ENCODE peak calls at places on chromosomes 2 and 18, in five cellular contexts. One of them, this sample, is unnamed.
A peak's percentile ranks its signal among the peaks of the same experiment; 100 is the strongest.

GRCh38 chr18:68041327-68041726 is 524.8 kb upstream of the DSEL start:
- DNase-seq in gastrocnemius medialis: no peak
- DNase-seq in kidney epithelial cell: no peak
- DNase-seq in OCI-LY7: no peak
- DNase-seq in cardiac muscle cell: no peak
- DNase-seq in this sample: no peak

GRCh38 chr2:31675485-31675901 is 94.8 kb upstream of the SRD5A2 start:
- DNase-seq in cardiac muscle cell: no peak
- DNase-seq in OCI-LY7: no peak
- DNase-seq in kidney epithelial cell: no peak
- DNase-seq in gastrocnemius medialis: no peak
- DNase-seq in this sample: no peak

GRCh38 chr18:48186084-48186798 is 222.9 kb downstream of the ZBTB7C start:
- DNase-seq in cardiac muscle cell: peak; percentile 37
- DNase-seq in gastrocnemius medialis: no peak
- DNase-seq in kidney epithelial cell: peak; percentile 44
- DNase-seq in OCI-LY7: no peak
- DNase-seq in this sample: no peak

GRCh38 chr2:111225871-111226270 is 105.2 kb downstream of the BCL2L11 start:
- DNase-seq in gastrocnemius medialis: no peak
- DNase-seq in OCI-LY7: no peak
- DNase-seq in kidney epithelial cell: peak; percentile 34
- DNase-seq in cardiac muscle cell: no peak
- DNase-seq in this sample: no peak

GRCh38 chr2:160257742-160258577 is 57.9 kb upstream of the ITGB6 start:
- DNase-seq in kidney epithelial cell: no peak
- DNase-seq in OCI-LY7: no peak
- DNase-seq in gastrocnemius medialis: no peak
- DNase-seq in cardiac muscle cell: no peak
- DNase-seq in this sample: no peak

GRCh38 chr2:25700221-25700660 is 26.9 kb upstream of the DTNB start:
- DNase-seq in kidney epithelial cell: no peak
- DNase-seq in cardiac muscle cell: peak; percentile 53
- DNase-seq in OCI-LY7: peak; percentile 56
- DNase-seq in gastrocnemius medialis: no peak
- DNase-seq in this sample: no peak

GRCh38 chr2:38539086-38539485 is 63.6 kb downstream of the HNRNPLL start:
- DNase-seq in kidney epithelial cell: no peak
- DNase-seq in gastrocnemius medialis: no peak
- DNase-seq in cardiac muscle cell: no peak
- DNase-seq in OCI-LY7: no peak
- DNase-seq in this sample: no peak

GRCh38 chr2:86818114-86818801 is 27.5 kb upstream of the CD8A start:
- DNase-seq in cardiac muscle cell: no peak
- DNase-seq in gastrocnemius medialis: no peak
- DNase-seq in kidney epithelial cell: no peak
- DNase-seq in OCI-LY7: no peak
- DNase-seq in this sample: no peak

GRCh38 chr2:182715896-182716664 is at the start of gene DNAJC10:
- DNase-seq in cardiac muscle cell: peak; percentile 96
- DNase-seq in gastrocnemius medialis: peak; percentile 64
- DNase-seq in OCI-LY7: peak; percentile 85
- DNase-seq in kidney epithelial cell: peak; percentile 70
- DNase-seq in this sample: peak; percentile 47

GRCh38 chr18:30970201-30970816 is 72.2 kb downstream of the DSC3 start:
- DNase-seq in kidney epithelial cell: no peak
- DNase-seq in OCI-LY7: peak; percentile 9
- DNase-seq in gastrocnemius medialis: no peak
- DNase-seq in cardiac muscle cell: peak; percentile 54
- DNase-seq in this sample: no peak

GRCh38 chr2:173511942-173512341 is 157.3 kb downstream of the CDCA7 start:
- DNase-seq in cardiac muscle cell: peak; percentile 14
- DNase-seq in OCI-LY7: no peak
- DNase-seq in gastrocnemius medialis: no peak
- DNase-seq in kidney epithelial cell: no peak
- DNase-seq in this sample: no peak

GRCh38 chr2:101047774-101048173 is 45.7 kb downstream of the RPL31 start:
- DNase-seq in cardiac muscle cell: peak; percentile 58
- DNase-seq in gastrocnemius medialis: no peak
- DNase-seq in kidney epithelial cell: no peak
- DNase-seq in OCI-LY7: no peak
- DNase-seq in this sample: no peak

GRCh38 chr2:68726608-68727367 is 7.8 kb upstream of the ARHGAP25 start:
- DNase-seq in kidney epithelial cell: no peak
- DNase-seq in gastrocnemius medialis: no peak
- DNase-seq in cardiac muscle cell: peak; percentile 6
- DNase-seq in OCI-LY7: peak; percentile 94
- DNase-seq in this sample: peak; percentile 92

GRCh38 chr2:100242416-100242815 is 79.9 kb downstream of the LONRF2 start:
- DNase-seq in cardiac muscle cell: no peak
- DNase-seq in OCI-LY7: no peak
- DNase-seq in kidney epithelial cell: no peak
- DNase-seq in gastrocnemius medialis: no peak
- DNase-seq in this sample: no peak

GRCh38 chr18:31719363-31720006 is 35.1 kb upstream of the B4GALT6 start:
- DNase-seq in cardiac muscle cell: no peak
- DNase-seq in kidney epithelial cell: no peak
- DNase-seq in OCI-LY7: no peak
- DNase-seq in gastrocnemius medialis: no peak
- DNase-seq in this sample: no peak

GRCh38 chr2:241312082-241312481 is 3.4 kb downstream of the HDLBP start:
- DNase-seq in gastrocnemius medialis: no peak
- DNase-seq in OCI-LY7: no peak
- DNase-seq in kidney epithelial cell: no peak
- DNase-seq in cardiac muscle cell: peak; percentile 29
- DNase-seq in this sample: no peak

GRCh38 chr2:164495491-164496223 is 125.6 kb downstream of the GRB14 start:
- DNase-seq in OCI-LY7: no peak
- DNase-seq in kidney epithelial cell: peak; percentile 7
- DNase-seq in gastrocnemius medialis: no peak
- DNase-seq in cardiac muscle cell: peak; percentile 79
- DNase-seq in this sample: no peak

GRCh38 chr2:177983183-177983788 is 89.3 kb downstream of the PDE11A start:
- DNase-seq in kidney epithelial cell: peak; percentile 28
- DNase-seq in OCI-LY7: peak; percentile 41
- DNase-seq in gastrocnemius medialis: no peak
- DNase-seq in cardiac muscle cell: peak; percentile 65
- DNase-seq in this sample: peak; percentile 18

GRCh38 chr2:156116113-156116512 is 216.4 kb downstream of the NR4A2 start:
- DNase-seq in OCI-LY7: no peak
- DNase-seq in gastrocnemius medialis: no peak
- DNase-seq in cardiac muscle cell: no peak
- DNase-seq in kidney epithelial cell: no peak
- DNase-seq in this sample: no peak

GRCh38 chr2:193011870-193012269 is 817.1 kb upstream of the TMEFF2 start:
- DNase-seq in OCI-LY7: no peak
- DNase-seq in gastrocnemius medialis: no peak
- DNase-seq in cardiac muscle cell: no peak
- DNase-seq in kidney epithelial cell: no peak
- DNase-seq in this sample: no peak

GRCh38 chr18:1149709-1150108 is 245.0 kb downstream of the ADCYAP1 start:
- DNase-seq in cardiac muscle cell: no peak
- DNase-seq in kidney epithelial cell: no peak
- DNase-seq in OCI-LY7: no peak
- DNase-seq in gastrocnemius medialis: no peak
- DNase-seq in this sample: no peak

GRCh38 chr2:54457326-54458023 is 1.3 kb downstream of the SPTBN1 start:
- DNase-seq in OCI-LY7: peak; percentile 43
- DNase-seq in gastrocnemius medialis: no peak
- DNase-seq in cardiac muscle cell: no peak
- DNase-seq in kidney epithelial cell: no peak
- DNase-seq in this sample: no peak

GRCh38 chr2:26273501-26273900 is 28.8 kb downstream of the HADHB start:
- DNase-seq in cardiac muscle cell: peak; percentile 50
- DNase-seq in kidney epithelial cell: no peak
- DNase-seq in OCI-LY7: no peak
- DNase-seq in gastrocnemius medialis: no peak
- DNase-seq in this sample: no peak

GRCh38 chr2:33131820-33132219 is 185.1 kb downstream of the LTBP1 start:
- DNase-seq in gastrocnemius medialis: no peak
- DNase-seq in cardiac muscle cell: no peak
- DNase-seq in OCI-LY7: no peak
- DNase-seq in kidney epithelial cell: no peak
- DNase-seq in this sample: no peak

GRCh38 chr18:35818353-35818667 is 154.2 kb upstream of the RMP24 start:
- DNase-seq in OCI-LY7: no peak
- DNase-seq in cardiac muscle cell: no peak
- DNase-seq in kidney epithelial cell: no peak
- DNase-seq in gastrocnemius medialis: no peak
- DNase-seq in this sample: no peak

GRCh38 chr2:69032336-69032735 is 19.4 kb downstream of the ANTXR1 start:
- DNase-seq in OCI-LY7: no peak
- DNase-seq in cardiac muscle cell: peak; percentile 43
- DNase-seq in kidney epithelial cell: no peak
- DNase-seq in gastrocnemius medialis: no peak
- DNase-seq in this sample: no peak

GRCh38 chr2:197033222-197033621 is 106.7 kb upstream of the PGAP1 start:
- DNase-seq in kidney epithelial cell: no peak
- DNase-seq in OCI-LY7: no peak
- DNase-seq in gastrocnemius medialis: no peak
- DNase-seq in cardiac muscle cell: no peak
- DNase-seq in this sample: no peak

GRCh38 chr2:179952658-179953057 is 54.4 kb downstream of the CWC22 start:
- DNase-seq in kidney epithelial cell: no peak
- DNase-seq in OCI-LY7: no peak
- DNase-seq in cardiac muscle cell: no peak
- DNase-seq in gastrocnemius medialis: no peak
- DNase-seq in this sample: no peak

GRCh38 chr2:24893934-24894333 is 26.1 kb downstream of the ADCY3 start:
- DNase-seq in kidney epithelial cell: no peak
- DNase-seq in gastrocnemius medialis: no peak
- DNase-seq in cardiac muscle cell: no peak
- DNase-seq in OCI-LY7: no peak
- DNase-seq in this sample: no peak

GRCh38 chr2:197113221-197113831 is 186.8 kb upstream of the PGAP1 start:
- DNase-seq in gastrocnemius medialis: no peak
- DNase-seq in kidney epithelial cell: no peak
- DNase-seq in OCI-LY7: peak; percentile 58
- DNase-seq in cardiac muscle cell: peak; percentile 54
- DNase-seq in this sample: no peak

GRCh38 chr18:8450013-8450412 is 159.2 kb upstream of the RAB12 start:
- DNase-seq in kidney epithelial cell: no peak
- DNase-seq in OCI-LY7: no peak
- DNase-seq in gastrocnemius medialis: no peak
- DNase-seq in cardiac muscle cell: peak; percentile 11
- DNase-seq in this sample: no peak

GRCh38 chr2:9565436-9566153 is 10.0 kb upstream of the ADAM17 start:
- DNase-seq in cardiac muscle cell: peak; percentile 95
- DNase-seq in OCI-LY7: no peak
- DNase-seq in kidney epithelial cell: peak; percentile 91
- DNase-seq in gastrocnemius medialis: peak; percentile 88
- DNase-seq in this sample: no peak

GRCh38 chr2:27621524-27621923 is 7.3 kb downstream of the CCDC121 start:
- DNase-seq in gastrocnemius medialis: no peak
- DNase-seq in OCI-LY7: no peak
- DNase-seq in cardiac muscle cell: no peak
- DNase-seq in kidney epithelial cell: no peak
- DNase-seq in this sample: no peak

GRCh38 chr2:46169452-46169851 is 127.8 kb upstream of the EPAS1 start:
- DNase-seq in kidney epithelial cell: no peak
- DNase-seq in OCI-LY7: no peak
- DNase-seq in cardiac muscle cell: no peak
- DNase-seq in gastrocnemius medialis: no peak
- DNase-seq in this sample: no peak

GRCh38 chr18:57077786-57078552 is 68.9 kb upstream of the BOD1L2 start:
- DNase-seq in gastrocnemius medialis: no peak
- DNase-seq in OCI-LY7: peak; percentile 85
- DNase-seq in kidney epithelial cell: no peak
- DNase-seq in cardiac muscle cell: no peak
- DNase-seq in this sample: peak; percentile 87

GRCh38 chr2:43196773-43197567 is 29.4 kb downstream of the ZFP36L2 start:
- DNase-seq in gastrocnemius medialis: no peak
- DNase-seq in OCI-LY7: no peak
- DNase-seq in kidney epithelial cell: no peak
- DNase-seq in cardiac muscle cell: no peak
- DNase-seq in this sample: no peak
- TF ChIP-seq CTCF in gastrocnemius medialis: no peak
- TF ChIP-seq CTCF in OCI-LY7: no peak
- TF ChIP-seq CTCF in kidney epithelial cell: no peak
- TF ChIP-seq CTCF in cardiac muscle cell: no peak
- TF ChIP-seq CTCF in this sample: no peak

GRCh38 chr2:118495278-118495677 is 352.2 kb downstream of the EN1 start:
- DNase-seq in cardiac muscle cell: no peak
- DNase-seq in gastrocnemius medialis: no peak
- DNase-seq in kidney epithelial cell: no peak
- DNase-seq in OCI-LY7: no peak
- DNase-seq in this sample: no peak

GRCh38 chr2:118490323-118490722 is 357.1 kb downstream of the EN1 start:
- DNase-seq in kidney epithelial cell: no peak
- DNase-seq in OCI-LY7: no peak
- DNase-seq in cardiac muscle cell: no peak
- DNase-seq in gastrocnemius medialis: no peak
- DNase-seq in this sample: no peak

GRCh38 chr2:118496467-118496866 is 351.0 kb downstream of the EN1 start:
- DNase-seq in OCI-LY7: no peak
- DNase-seq in kidney epithelial cell: no peak
- DNase-seq in cardiac muscle cell: no peak
- DNase-seq in gastrocnemius medialis: no peak
- DNase-seq in this sample: no peak

GRCh38 chr2:118489712-118490255 is 357.7 kb downstream of the EN1 start:
- DNase-seq in gastrocnemius medialis: no peak
- DNase-seq in OCI-LY7: no peak
- DNase-seq in cardiac muscle cell: no peak
- DNase-seq in kidney epithelial cell: no peak
- DNase-seq in this sample: no peak

DNA sequence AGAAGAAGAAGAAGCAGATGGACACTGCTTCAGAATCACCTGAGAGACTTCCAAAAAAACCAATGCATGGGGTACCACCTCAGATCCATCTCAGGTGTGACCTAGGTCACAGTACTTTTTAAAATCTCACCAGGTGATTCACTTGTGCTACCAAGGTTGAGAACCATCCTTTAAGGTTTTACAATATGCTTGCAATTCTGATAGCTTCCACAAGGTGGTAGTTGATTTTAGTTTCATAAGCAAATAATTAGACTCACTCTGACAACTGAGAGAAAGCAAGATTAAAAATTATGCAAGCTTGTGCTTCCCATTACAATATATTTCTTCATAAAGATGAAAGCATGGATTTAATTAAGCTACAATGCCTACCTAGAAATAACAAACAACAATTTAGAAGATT is 355.1 kb downstream of the EN1 start:
- DNase-seq in cardiac muscle cell: peak; percentile 60
- DNase-seq in gastrocnemius medialis: no peak
- DNase-seq in OCI-LY7: peak; percentile 2
- DNase-seq in kidney epithelial cell: no peak
- DNase-seq in this sample: peak; percentile 1
- H3K4me3 ChIP-seq in cardiac muscle cell: no peak overlapping the region
- H3K4me3 ChIP-seq in gastrocnemius medialis: no peak overlapping the region
- H3K4me3 ChIP-seq in OCI-LY7: no peak overlapping the region
- H3K4me3 ChIP-seq in kidney epithelial cell: no peak overlapping the region
- H3K4me3 ChIP-seq in this sample: no peak overlapping the region

GRCh38 chr2:48433682-48434081 is 96.3 kb upstream of the STON1 start:
- DNase-seq in kidney epithelial cell: no peak
- DNase-seq in gastrocnemius medialis: no peak
- DNase-seq in OCI-LY7: peak; percentile 50
- DNase-seq in cardiac muscle cell: peak; percentile 60
- DNase-seq in this sample: no peak
- TF ChIP-seq CTCF in kidney epithelial cell: no peak
- TF ChIP-seq CTCF in gastrocnemius medialis: no peak
- TF ChIP-seq CTCF in OCI-LY7: peak; percentile 34
- TF ChIP-seq CTCF in cardiac muscle cell: no peak
- TF ChIP-seq CTCF in this sample: no peak

GRCh38 chr2:107801498-107801897 is 25.2 kb upstream of the RGPD4 start:
- DNase-seq in cardiac muscle cell: no peak
- DNase-seq in gastrocnemius medialis: no peak
- DNase-seq in OCI-LY7: no peak
- DNase-seq in kidney epithelial cell: no peak
- DNase-seq in this sample: no peak
- H3K4me3 ChIP-seq in cardiac muscle cell: no peak overlapping the region
- H3K4me3 ChIP-seq in gastrocnemius medialis: no peak overlapping the region
- H3K4me3 ChIP-seq in OCI-LY7: no peak overlapping the region
- H3K4me3 ChIP-seq in kidney epithelial cell: no peak overlapping the region
- H3K4me3 ChIP-seq in this sample: no peak overlapping the region

This sample was measured in GM12864.